ENCODE peak calls at places on chromosome 15, in eight cellular contexts. O is coronary artery, C is thyroid gland, M is kidney epithelial cell, Z is fibroblast of pulmonary artery, X is IMR-90, H is Calu3, V is mammary epithelial cell. T is an unnamed sample.
A peak's percentile ranks its signal among the peaks of the same experiment; 100 is the strongest.

GRCh38 chr15:26287381-26287780 is 424.3 kb upstream of the ATP10A start:
- DNase-seq in M (no peak), V (no peak), H (no peak), C (no peak), O (no peak), X (no peak), Z (no peak), T (no peak)

GRCh38 chr15:80695911-80696651 is 971 bp downstream of the ABHD17C start:
- DNase-seq in M (no peak), H (peak; percentile 81), Z (no peak), O (no peak), C (peak; percentile 33), X (no peak), V (peak; percentile 58), T (no peak)

GRCh38 chr15:71352125-71352524 is 236.9 kb downstream of the THSD4 start:
- DNase-seq in Z (no peak), X (no peak), V (no peak), O (no peak), H (no peak), C (no peak), M (no peak), T (no peak)

GRCh38 chr15:99967841-99968371 is 234.7 kb upstream of the LYSMD4 start:
- DNase-seq in H (no peak), O (peak; percentile 58), Z (no peak), M (no peak), X (no peak), V (peak; percentile 86), C (no peak), T (no peak)

GRCh38 chr15:89587955-89588354 is 12.7 kb downstream of the TICRR start:
- DNase-seq in X (peak; percentile 78), V (peak; percentile 52), O (no peak), Z (peak; percentile 62), M (peak; percentile 21), C (no peak), H (no peak), T (no peak)

GRCh38 chr15:88574646-88575045 is 28.2 kb upstream of the DET1 start:
- DNase-seq in O (no peak), H (no peak), C (no peak), V (no peak), X (no peak), M (no peak), Z (no peak), T (no peak)

GRCh38 chr15:71485094-71485693 is 325.2 kb upstream of the NR2E3 start:
- DNase-seq in M (no peak), X (no peak), H (no peak), Z (no peak), C (no peak), V (no peak), O (no peak), T (no peak)

GRCh38 chr15:89409184-89409992 is 74.8 kb upstream of the POLG start:
- DNase-seq in O (no peak), C (no peak), M (no peak), Z (no peak), H (no peak), V (no peak), X (no peak), T (no peak)

GRCh38 chr15:96585634-96586386 is 255.3 kb downstream of the NR2F2 start:
- DNase-seq in H (no peak), C (no peak), Z (peak; percentile 41), V (no peak), O (no peak), M (no peak), X (peak; percentile 6), T (no peak)
- TF ChIP-seq CTCF in H (peak; percentile 44), C (no peak), Z (peak; percentile 38), V (peak; percentile 12), O (no peak), M (peak; percentile 50), X (peak; percentile 46), T (no peak)

DNA sequence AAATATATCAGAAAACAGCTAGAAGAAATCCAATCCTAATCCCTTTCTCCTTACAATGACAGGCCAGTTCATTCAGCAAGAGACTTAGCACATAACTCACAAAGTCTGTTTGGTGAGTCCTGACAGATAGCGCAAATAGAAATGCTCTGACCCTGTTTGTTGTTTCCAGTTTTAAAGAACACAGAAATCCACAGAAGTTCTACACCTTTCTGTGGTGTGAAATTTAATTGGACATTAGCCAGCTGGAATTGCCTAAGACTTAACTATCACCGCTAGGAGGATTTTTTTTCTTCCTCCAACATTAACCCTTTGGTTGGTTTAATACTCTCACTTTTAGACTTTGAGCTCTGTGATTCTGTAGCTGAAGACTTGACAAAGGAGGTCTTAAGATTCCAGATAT is 30.8 kb downstream of the HDC start:
- DNase-seq in O (no peak), H (no peak), V (no peak), X (no peak), Z (no peak), M (no peak), C (no peak), T (no peak)
- TF ChIP-seq CTCF in O (no peak), H (no peak), V (no peak), X (no peak), Z (no peak), M (no peak), C (no peak), T (no peak)

GRCh38 chr15:48945386-48945785 is 18.3 kb downstream of the SHC4 start:
- DNase-seq in C (no peak), O (no peak), X (no peak), H (no peak), V (peak; percentile 86), M (no peak), Z (peak; percentile 88), T (no peak)
- TF ChIP-seq CTCF in C (no peak), O (no peak), X (no peak), H (no peak), V (no peak), M (no peak), Z (no peak), T (no peak)

DNA sequence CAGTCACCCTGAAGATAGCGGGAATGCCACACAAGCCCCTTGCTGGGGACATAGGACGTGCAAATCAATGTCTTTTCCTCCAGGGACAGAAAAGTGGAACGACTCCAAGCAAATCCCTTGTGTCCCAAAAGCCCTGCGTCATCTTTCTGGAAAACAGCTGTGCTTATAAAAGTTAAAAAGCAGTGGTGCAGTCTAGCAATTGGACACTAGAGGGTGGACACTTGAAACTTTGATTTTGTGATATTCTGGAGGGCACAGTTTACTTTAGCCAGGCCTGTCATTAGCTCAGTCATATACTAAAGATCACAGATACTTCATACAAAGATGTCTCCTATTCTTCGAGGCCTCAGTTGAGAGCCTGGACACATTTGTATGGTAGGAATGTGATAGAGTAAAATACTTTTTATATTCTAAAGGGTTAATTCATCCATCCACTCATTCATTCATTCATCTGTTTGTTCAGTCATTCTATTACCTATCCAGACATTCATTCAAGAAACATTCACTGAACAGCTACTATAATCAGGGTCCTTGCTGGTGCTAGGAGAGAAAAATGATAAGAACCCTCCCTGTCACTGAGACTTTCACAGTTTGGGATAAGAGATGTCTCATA is 63.8 kb upstream of the ANKRD34C start:
- DNase-seq in V (no peak), C (no peak), X (peak; percentile 17), M (no peak), H (no peak), Z (peak; percentile 14), O (no peak), T (no peak)
- TF ChIP-seq CTCF in V (peak; percentile 53), C (no peak), X (peak; percentile 36), M (peak; percentile 37), H (peak; percentile 60), Z (peak; percentile 42), O (peak; percentile 57), T (peak; percentile 60)

GRCh38 chr15:67383903-67384302 is 129.3 kb downstream of the IQCH start:
- DNase-seq in C (no peak), X (peak; percentile 19), M (no peak), O (no peak), H (no peak), V (no peak), Z (peak; percentile 16), T (no peak)
- TF ChIP-seq CTCF in C (peak; percentile 35), X (peak; percentile 42), M (no peak), O (no peak), H (no peak), V (no peak), Z (peak; percentile 22), T (peak; percentile 44)

GRCh38 chr15:68672251-68672650 is 93.5 kb downstream of the CORO2B start:
- DNase-seq in M (no peak), H (no peak), Z (no peak), X (no peak), C (no peak), O (no peak), V (no peak), T (no peak)

GRCh38 chr15:68674975-68675374 is 96.2 kb downstream of the CORO2B start:
- DNase-seq in X (peak; percentile 26), M (no peak), V (peak; percentile 40), O (peak; percentile 9), C (no peak), Z (peak; percentile 57), H (no peak), T (no peak)

GRCh38 chr15:68676011-68676605 is 97.3 kb downstream of the CORO2B start:
- DNase-seq in C (no peak), H (no peak), O (peak; percentile 60), V (no peak), M (no peak), Z (no peak), X (no peak), T (no peak)

GRCh38 chr15:68668926-68669600 is 90.3 kb downstream of the CORO2B start:
- DNase-seq in C (no peak), V (no peak), H (no peak), O (peak; percentile 50), M (no peak), X (no peak), Z (no peak), T (no peak)

DNA sequence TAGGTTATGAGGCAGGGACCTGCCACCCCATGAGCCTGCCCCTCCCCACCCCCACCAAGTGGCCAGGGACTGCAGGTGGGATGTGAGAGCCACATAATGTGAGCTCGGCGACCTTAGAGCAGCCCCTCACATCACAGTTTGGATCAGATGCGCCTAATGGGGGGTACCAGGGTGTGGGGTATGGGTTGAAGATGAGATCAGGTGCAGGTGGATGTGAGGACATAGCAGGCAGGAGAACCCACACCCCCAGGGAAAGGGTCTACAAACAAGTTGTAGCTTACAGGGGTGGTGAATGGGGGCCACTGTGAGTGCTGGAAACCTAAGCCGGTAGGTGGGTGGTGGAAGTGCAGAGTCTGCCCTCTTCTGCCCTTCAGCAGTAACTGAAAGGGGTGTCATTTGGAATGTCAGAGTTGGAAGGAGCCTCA is 94.0 kb downstream of the CORO2B start:
- DNase-seq in V (no peak), H (no peak), X (peak; percentile 19), O (peak; percentile 59), M (no peak), C (no peak), Z (peak; percentile 26), T (no peak)
- TF ChIP-seq CTCF in V (peak; percentile 22), H (peak; percentile 21), X (peak; percentile 38), O (no peak), M (peak; percentile 46), C (no peak), Z (peak; percentile 42), T (peak; percentile 17)

DNA sequence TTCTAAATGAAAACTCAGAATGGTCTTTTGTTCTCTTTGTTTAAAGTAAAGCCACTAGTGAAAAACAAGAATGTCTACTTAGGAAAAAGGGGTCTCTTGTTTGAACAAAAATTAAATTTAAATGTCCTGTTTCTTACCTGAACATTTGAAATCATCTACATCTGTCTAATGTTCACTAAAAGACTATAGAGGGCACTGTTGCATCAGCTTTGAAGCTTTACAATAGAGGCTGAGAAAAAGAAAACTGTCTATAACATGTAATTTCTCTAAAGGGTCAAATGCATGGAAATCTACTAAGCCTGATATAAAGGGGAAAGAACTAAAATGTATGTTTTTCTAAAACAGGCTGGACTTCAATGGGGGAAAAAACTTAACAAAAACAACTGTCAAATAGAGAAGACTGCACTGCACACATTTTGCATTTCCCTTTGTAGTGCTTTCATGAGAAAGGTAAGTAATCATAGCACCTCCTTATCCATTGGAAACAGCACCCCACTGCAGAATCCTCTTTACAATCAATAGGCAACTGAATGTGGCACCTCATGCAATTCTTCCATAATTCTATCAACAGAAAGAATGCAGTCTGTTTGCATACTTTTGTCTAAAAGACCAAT is 26.3 kb downstream of the DPH6 start:
- DNase-seq in Z (peak; percentile 81), O (no peak), X (peak; percentile 64), H (no peak), C (no peak), V (peak; percentile 35), M (no peak), T (no peak)
- TF ChIP-seq CTCF in Z (peak; percentile 63), O (peak; percentile 37), X (peak; percentile 79), H (peak; percentile 13), C (peak; percentile 57), V (peak; percentile 49), M (peak; percentile 54), T (peak; percentile 83)